ENCODE peak calls at places on chromosomes 16 and 17, in four cellular contexts. One of them, this sample, is unnamed. For H3K4me1, the result is how much of the 10 kb centered on the place peaks cover.

GRCh38 chr16:89099905-89100304 is 6.3 kb downstream of the ACSF3 start:
- DNase-seq in CD4-positive, alpha-beta memory T cell: no peak
- DNase-seq in prostate gland: no peak
- DNase-seq in adrenal gland: no peak
- DNase-seq in this sample: no peak

GRCh38 chr16:8849411-8850011 is 19.3 kb downstream of the CARHSP1 start:
- DNase-seq in prostate gland: no peak
- DNase-seq in CD4-positive, alpha-beta memory T cell: no peak
- DNase-seq in adrenal gland: no peak
- DNase-seq in this sample: no peak

GRCh38 chr16:49462356-49462988 is 88.9 kb downstream of the C16orf78 start:
- DNase-seq in adrenal gland: no peak
- DNase-seq in prostate gland: no peak
- DNase-seq in CD4-positive, alpha-beta memory T cell: no peak
- DNase-seq in this sample: no peak

GRCh38 chr16:9053006-9053601 is 38.3 kb upstream of the HAPSTR1 start:
- DNase-seq in adrenal gland: peak
- DNase-seq in prostate gland: no peak
- DNase-seq in CD4-positive, alpha-beta memory T cell: no peak
- DNase-seq in this sample: no peak

GRCh38 chr16:76661691-76662090 is 384.5 kb downstream of the CNTNAP4 start:
- DNase-seq in CD4-positive, alpha-beta memory T cell: no peak
- DNase-seq in prostate gland: no peak
- DNase-seq in adrenal gland: no peak
- DNase-seq in this sample: no peak

GRCh38 chr17:73703216-73703615 is 59.0 kb upstream of the SDK2 start:
- DNase-seq in CD4-positive, alpha-beta memory T cell: no peak
- DNase-seq in adrenal gland: no peak
- DNase-seq in prostate gland: no peak
- DNase-seq in this sample: no peak

GRCh38 chr17:29625037-29625750 is 2.5 kb upstream of the CORO6 start:
- DNase-seq in adrenal gland: peak
- DNase-seq in CD4-positive, alpha-beta memory T cell: no peak
- DNase-seq in prostate gland: no peak
- DNase-seq in this sample: no peak

GRCh38 chr16:69412287-69412686 is 12.1 kb upstream of the CYB5B start:
- DNase-seq in CD4-positive, alpha-beta memory T cell: no peak
- DNase-seq in prostate gland: no peak
- DNase-seq in adrenal gland: peak
- DNase-seq in this sample: no peak

GRCh38 chr17:45677770-45678169 is 106.3 kb upstream of the CRHR1 start:
- DNase-seq in CD4-positive, alpha-beta memory T cell: no peak
- DNase-seq in prostate gland: no peak
- DNase-seq in adrenal gland: no peak
- DNase-seq in this sample: no peak

GRCh38 chr16:14070877-14071575 is at the start of gene MRTFB:
- DNase-seq in prostate gland: peak
- DNase-seq in adrenal gland: peak
- DNase-seq in CD4-positive, alpha-beta memory T cell: peak
- DNase-seq in this sample: peak

GRCh38 chr16:74709477-74709877 is 8.8 kb upstream of the MLKL start:
- DNase-seq in CD4-positive, alpha-beta memory T cell: peak
- DNase-seq in prostate gland: peak
- DNase-seq in adrenal gland: peak
- DNase-seq in this sample: peak

GRCh38 chr16:29321585-29321984 is 84.9 kb downstream of the NPIPB11 start:
- DNase-seq in prostate gland: no peak
- DNase-seq in adrenal gland: no peak
- DNase-seq in CD4-positive, alpha-beta memory T cell: no peak
- DNase-seq in this sample: no peak

GRCh38 chr16:79997257-79997656 is 396.7 kb upstream of the MAF start:
- DNase-seq in adrenal gland: no peak
- DNase-seq in prostate gland: no peak
- DNase-seq in CD4-positive, alpha-beta memory T cell: no peak
- DNase-seq in this sample: no peak

GRCh38 chr16:26857371-26857770 is 209.4 kb upstream of the C16orf82 start:
- DNase-seq in CD4-positive, alpha-beta memory T cell: no peak
- DNase-seq in prostate gland: no peak
- DNase-seq in adrenal gland: no peak
- DNase-seq in this sample: no peak

GRCh38 chr16:1351215-1351581 is 480 bp downstream of the TSR3 start:
- DNase-seq in adrenal gland: no peak
- DNase-seq in CD4-positive, alpha-beta memory T cell: no peak
- DNase-seq in prostate gland: no peak
- DNase-seq in this sample: no peak

GRCh38 chr16:68490829-68491575 is 42.7 kb upstream of the SMPD3 start:
- DNase-seq in prostate gland: peak
- DNase-seq in adrenal gland: peak
- DNase-seq in CD4-positive, alpha-beta memory T cell: no peak
- DNase-seq in this sample: peak

GRCh38 chr17:72063262-72063661 is 57.6 kb upstream of the SOX9 start:
- DNase-seq in CD4-positive, alpha-beta memory T cell: no peak
- DNase-seq in prostate gland: no peak
- DNase-seq in adrenal gland: no peak
- DNase-seq in this sample: no peak

GRCh38 chr16:23836078-23836403 is 258 bp downstream of the PRKCB start:
- DNase-seq in prostate gland: no peak
- DNase-seq in adrenal gland: no peak
- DNase-seq in CD4-positive, alpha-beta memory T cell: no peak
- DNase-seq in this sample: no peak

GRCh38 chr17:12136646-12137045 is 116.0 kb downstream of the MAP2K4 start:
- DNase-seq in CD4-positive, alpha-beta memory T cell: no peak
- DNase-seq in prostate gland: no peak
- DNase-seq in adrenal gland: no peak
- DNase-seq in this sample: no peak

GRCh38 chr16:77700846-77701245 is 21.5 kb upstream of the NUDT7 start:
- DNase-seq in prostate gland: no peak
- DNase-seq in CD4-positive, alpha-beta memory T cell: no peak
- DNase-seq in adrenal gland: no peak
- DNase-seq in this sample: no peak

GRCh38 chr17:263271-263670 is 81.8 kb upstream of the DOC2B start:
- DNase-seq in adrenal gland: peak
- DNase-seq in prostate gland: no peak
- DNase-seq in CD4-positive, alpha-beta memory T cell: no peak
- DNase-seq in this sample: peak

GRCh38 chr17:80763293-80763867 is 218.7 kb downstream of the RPTOR start:
- DNase-seq in CD4-positive, alpha-beta memory T cell: no peak
- DNase-seq in prostate gland: no peak
- DNase-seq in adrenal gland: no peak
- DNase-seq in this sample: no peak

GRCh38 chr16:85928411-85928820 is 29.5 kb downstream of the IRF8 start:
- DNase-seq in CD4-positive, alpha-beta memory T cell: no peak
- DNase-seq in adrenal gland: peak
- DNase-seq in prostate gland: no peak
- DNase-seq in this sample: no peak

GRCh38 chr17:258045-258734 is 76.7 kb upstream of the DOC2B start:
- DNase-seq in adrenal gland: peak
- DNase-seq in CD4-positive, alpha-beta memory T cell: no peak
- DNase-seq in prostate gland: no peak
- DNase-seq in this sample: no peak

DNA sequence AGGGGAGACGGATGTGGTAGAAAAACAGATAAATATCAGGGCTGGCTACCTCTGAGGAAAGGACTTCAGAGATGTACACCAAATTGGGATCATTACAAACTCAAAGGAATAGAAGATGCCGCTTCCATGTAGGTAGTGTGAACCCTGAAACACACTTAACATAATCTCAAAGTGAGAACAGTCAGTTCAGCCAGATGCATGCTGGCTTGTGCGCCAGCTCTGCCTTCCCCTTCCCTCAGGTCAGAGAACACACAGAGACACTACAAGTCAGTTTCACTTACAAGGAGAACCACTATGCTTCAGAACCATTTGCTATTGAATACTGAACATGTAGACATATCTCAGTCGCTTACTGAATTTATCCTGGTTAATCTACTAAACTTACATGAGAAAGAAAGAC is 176.0 kb upstream of the AXIN2 start:
- DNase-seq in prostate gland: no peak
- DNase-seq in CD4-positive, alpha-beta memory T cell: no peak
- DNase-seq in adrenal gland: no peak
- DNase-seq in this sample: no peak
- H3K4me1 ChIP-seq in prostate gland: under half
- H3K4me1 ChIP-seq in CD4-positive, alpha-beta memory T cell: under half
- H3K4me1 ChIP-seq in adrenal gland: under half
- H3K4me1 ChIP-seq in this sample: under half

GRCh38 chr17:79728169-79728907 is 2.4 kb upstream of the ENPP7 start:
- DNase-seq in adrenal gland: peak
- DNase-seq in prostate gland: peak
- DNase-seq in CD4-positive, alpha-beta memory T cell: peak
- DNase-seq in this sample: peak
- H3K4me3 ChIP-seq in adrenal gland: no peak
- H3K4me3 ChIP-seq in prostate gland: peak
- H3K4me3 ChIP-seq in CD4-positive, alpha-beta memory T cell: no peak
- H3K4me3 ChIP-seq in this sample: peak

GRCh38 chr16:88613-89012 is 10.6 kb downstream of the MPG start:
- DNase-seq in prostate gland: no peak
- DNase-seq in CD4-positive, alpha-beta memory T cell: no peak
- DNase-seq in adrenal gland: no peak
- DNase-seq in this sample: no peak
- H3K4me1 ChIP-seq in prostate gland: under half
- H3K4me1 ChIP-seq in CD4-positive, alpha-beta memory T cell: under half
- H3K4me1 ChIP-seq in adrenal gland: under half
- H3K4me1 ChIP-seq in this sample: under half

GRCh38 chr17:42814633-42815399 is 9.3 kb downstream of the BECN1 start:
- DNase-seq in prostate gland: no peak
- DNase-seq in adrenal gland: no peak
- DNase-seq in CD4-positive, alpha-beta memory T cell: no peak
- DNase-seq in this sample: no peak
- H3K4me3 ChIP-seq in prostate gland: no peak
- H3K4me3 ChIP-seq in adrenal gland: no peak
- H3K4me3 ChIP-seq in CD4-positive, alpha-beta memory T cell: no peak
- H3K4me3 ChIP-seq in this sample: no peak

GRCh38 chr16:20879175-20880053 is 20.7 kb downstream of the DCUN1D3 start:
- DNase-seq in CD4-positive, alpha-beta memory T cell: no peak
- DNase-seq in prostate gland: no peak
- DNase-seq in adrenal gland: no peak
- DNase-seq in this sample: no peak
- H3K4me1 ChIP-seq in CD4-positive, alpha-beta memory T cell: under half
- H3K4me1 ChIP-seq in prostate gland: under half
- H3K4me1 ChIP-seq in adrenal gland: under half
- H3K4me1 ChIP-seq in this sample: under half

GRCh38 chr17:62627904-62628603 is 584 bp downstream of the MRC2 start:
- DNase-seq in adrenal gland: no peak
- DNase-seq in CD4-positive, alpha-beta memory T cell: no peak
- DNase-seq in prostate gland: peak
- DNase-seq in this sample: peak

GRCh38 chr17:62625870-62626200 is 1.6 kb upstream of the MRC2 start:
- DNase-seq in adrenal gland: no peak
- DNase-seq in CD4-positive, alpha-beta memory T cell: no peak
- DNase-seq in prostate gland: no peak
- DNase-seq in this sample: no peak

GRCh38 chr17:62626719-62627218 is 701 bp upstream of the MRC2 start:
- DNase-seq in prostate gland: no peak
- DNase-seq in CD4-positive, alpha-beta memory T cell: no peak
- DNase-seq in adrenal gland: peak
- DNase-seq in this sample: no peak

GRCh38 chr17:62628845-62629555 is 1.5 kb downstream of the MRC2 start:
- DNase-seq in CD4-positive, alpha-beta memory T cell: no peak
- DNase-seq in adrenal gland: no peak
- DNase-seq in prostate gland: no peak
- DNase-seq in this sample: peak

GRCh38 chr17:62627219-62627903 is at the start of gene MRC2:
- DNase-seq in adrenal gland: no peak
- DNase-seq in CD4-positive, alpha-beta memory T cell: no peak
- DNase-seq in prostate gland: peak
- DNase-seq in this sample: no peak
- H3K4me3 ChIP-seq in adrenal gland: no peak
- H3K4me3 ChIP-seq in CD4-positive, alpha-beta memory T cell: no peak
- H3K4me3 ChIP-seq in prostate gland: peak
- H3K4me3 ChIP-seq in this sample: peak

DNA sequence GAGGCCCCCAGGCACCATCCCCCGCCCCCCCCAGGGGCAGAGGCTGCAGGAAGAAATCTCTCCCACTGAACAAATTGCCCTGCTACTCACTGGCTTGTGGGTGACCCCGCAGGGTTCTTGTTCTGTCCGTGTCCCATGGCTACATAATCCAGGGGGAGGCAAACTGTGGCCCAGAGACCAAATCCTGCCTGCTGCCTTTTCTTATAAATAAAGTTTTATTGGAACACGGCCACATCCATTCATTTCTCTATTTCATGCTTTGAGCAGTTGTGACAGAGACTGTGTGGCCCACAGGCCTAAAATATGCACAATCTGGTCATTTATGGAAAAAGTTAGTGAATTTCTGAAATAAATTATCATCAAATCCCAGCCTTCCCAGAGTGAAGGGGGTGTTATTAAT is 38.2 kb downstream of the ABCC6 start:
- DNase-seq in CD4-positive, alpha-beta memory T cell: no peak
- DNase-seq in adrenal gland: no peak
- DNase-seq in prostate gland: no peak
- DNase-seq in this sample: no peak
- H3K4me1 ChIP-seq in CD4-positive, alpha-beta memory T cell: under half
- H3K4me1 ChIP-seq in adrenal gland: under half
- H3K4me1 ChIP-seq in prostate gland: under half
- H3K4me1 ChIP-seq in this sample: under half

DNA sequence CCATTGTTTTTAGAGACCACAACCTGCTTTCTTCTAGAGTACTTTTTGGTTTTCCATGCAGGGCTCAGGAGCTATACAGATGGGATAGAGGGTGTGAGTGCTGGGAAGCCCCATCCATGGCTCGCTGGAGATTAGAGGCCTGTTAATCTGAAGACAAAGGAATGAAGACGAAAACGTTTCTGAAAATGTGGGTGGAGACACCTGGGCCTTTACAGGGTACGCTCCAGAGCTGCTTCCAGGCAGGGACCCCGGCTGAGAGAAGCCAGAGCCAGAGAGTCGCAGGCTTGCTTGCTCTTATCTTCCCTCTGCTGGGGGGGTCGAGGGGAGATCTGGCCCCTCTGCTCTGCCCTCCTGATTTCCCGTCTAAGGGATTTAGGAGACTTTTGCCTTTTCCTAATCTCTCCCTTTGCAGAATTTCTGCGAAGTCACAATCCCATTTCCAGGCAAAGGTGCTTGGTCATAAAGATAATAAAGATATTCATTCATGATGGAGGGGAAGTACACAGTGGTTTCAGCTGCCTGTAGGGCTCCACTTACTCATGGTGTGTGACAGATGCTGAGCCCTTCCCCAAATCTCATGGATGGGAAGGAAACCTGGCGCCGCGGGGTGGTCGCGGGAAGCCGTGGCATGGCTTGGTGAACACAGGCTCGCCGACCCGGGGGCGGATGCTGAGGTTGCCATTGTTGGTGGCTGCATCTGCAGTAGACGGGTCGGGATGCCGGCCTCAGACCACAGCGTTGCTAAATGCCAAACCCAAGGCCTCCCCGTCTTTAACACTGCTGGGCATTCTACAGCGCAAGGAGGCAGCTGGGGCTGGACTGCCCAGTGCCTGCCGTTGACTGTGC is 4.8 kb upstream of the SOCS3 start:
- DNase-seq in prostate gland: no peak
- DNase-seq in adrenal gland: no peak
- DNase-seq in CD4-positive, alpha-beta memory T cell: no peak
- DNase-seq in this sample: no peak
- H3K4me3 ChIP-seq in prostate gland: no peak
- H3K4me3 ChIP-seq in adrenal gland: no peak
- H3K4me3 ChIP-seq in CD4-positive, alpha-beta memory T cell: no peak
- H3K4me3 ChIP-seq in this sample: no peak

This sample was measured in breast epithelium.